ENCODE peak calls at places on chromosomes 3 and 15, in ten cellular contexts. P is left lung, D is cardiac muscle cell, T is hepatocyte, N is mammary epithelial cell, V is small intestine, Y is fibroblast of lung, W is GM23338, F is GM23248, M is suprapubic skin. J is an unnamed sample.
A peak's percentile ranks its signal among the peaks of the same experiment; 100 is the strongest.

GRCh38 chr3:126129408-126129891 is 45.5 kb upstream of the SLC41A3 start:
- DNase-seq in Y (peak; percentile 9), D (no peak), V (no peak), M (peak; percentile 80), W (no peak), T (no peak), N (peak; percentile 56), P (peak; percentile 73), F (peak; percentile 26), J (no peak)

GRCh38 chr3:194381460-194381875 is 11.9 kb upstream of the LRRC15 start:
- DNase-seq in M (peak; percentile 61), W (no peak), N (peak; percentile 12), D (no peak), P (no peak), T (no peak), V (no peak), F (no peak), Y (no peak), J (no peak)

GRCh38 chr15:92142242-92143232 is 251.1 kb upstream of the ST8SIA2 start:
- DNase-seq in F (no peak), D (peak; percentile 73), T (no peak), Y (no peak), W (no peak), M (no peak), N (no peak), P (no peak), V (no peak), J (peak; percentile 16)

GRCh38 chr3:58004972-58005371 is 3.2 kb upstream of the FLNB start:
- DNase-seq in T (no peak), F (peak; percentile 77), P (no peak), W (no peak), V (peak; percentile 52), M (no peak), Y (peak; percentile 59), D (no peak), N (peak; percentile 91), J (no peak)

GRCh38 chr3:188146219-188146618 is 7.7 kb upstream of the LPP start:
- DNase-seq in F (no peak), W (no peak), M (no peak), Y (no peak), P (no peak), N (no peak), D (no peak), T (no peak), V (no peak), J (no peak)

GRCh38 chr3:151675858-151676615 is 57.7 kb upstream of the AADACL2 start:
- DNase-seq in V (no peak), P (no peak), N (no peak), T (no peak), W (no peak), D (no peak), F (peak; percentile 28), M (no peak), Y (no peak), J (no peak)

GRCh38 chr3:195870442-195870841 is 37.9 kb downstream of the TNK2 start:
- DNase-seq in T (no peak), N (peak; percentile 67), W (no peak), M (no peak), Y (no peak), V (peak; percentile 71), D (no peak), F (peak; percentile 44), P (no peak), J (no peak)

GRCh38 chr3:129383292-129383860 is 45.1 kb downstream of the EFCAB12 start:
- DNase-seq in F (peak; percentile 82), W (peak; percentile 89), D (peak; percentile 77), Y (peak; percentile 70), V (peak; percentile 60), P (peak; percentile 52), T (peak; percentile 78), M (no peak), N (peak; percentile 49), J (peak; percentile 85)

GRCh38 chr3:9175421-9175820 is 74.0 kb downstream of the SRGAP3 start:
- DNase-seq in P (no peak), T (no peak), W (no peak), V (no peak), D (no peak), M (no peak), N (peak; percentile 85), F (peak; percentile 13), Y (no peak), J (no peak)

GRCh38 chr3:148930785-148931184 is 60.6 kb upstream of the GYG1 start:
- DNase-seq in N (no peak), F (peak; percentile 73), V (no peak), P (no peak), W (no peak), Y (peak; percentile 32), M (no peak), T (no peak), D (no peak), J (no peak)

GRCh38 chr3:183507551-183507950 is 48.0 kb downstream of the KLHL6 start:
- DNase-seq in M (no peak), P (no peak), D (no peak), N (no peak), W (no peak), V (no peak), F (no peak), Y (no peak), T (no peak), J (no peak)

GRCh38 chr3:183548262-183548769 is 7.2 kb downstream of the KLHL6 start:
- DNase-seq in V (peak; percentile 98), W (peak; percentile 79), P (no peak), M (no peak), Y (peak; percentile 6), D (no peak), N (peak; percentile 88), F (peak; percentile 82), T (peak; percentile 84), J (no peak)

GRCh38 chr15:77988386-77989301 is 88.9 kb downstream of the TBC1D2B start:
- DNase-seq in V (no peak), D (no peak), M (no peak), F (no peak), Y (no peak), T (no peak), P (peak; percentile 28), W (no peak), N (no peak), J (no peak)

GRCh38 chr15:57054351-57054750 is 135.9 kb downstream of the TCF12 start:
- DNase-seq in D (no peak), N (no peak), M (no peak), Y (no peak), F (no peak), V (peak; percentile 22), P (no peak), W (no peak), T (no peak), J (no peak)

DNA sequence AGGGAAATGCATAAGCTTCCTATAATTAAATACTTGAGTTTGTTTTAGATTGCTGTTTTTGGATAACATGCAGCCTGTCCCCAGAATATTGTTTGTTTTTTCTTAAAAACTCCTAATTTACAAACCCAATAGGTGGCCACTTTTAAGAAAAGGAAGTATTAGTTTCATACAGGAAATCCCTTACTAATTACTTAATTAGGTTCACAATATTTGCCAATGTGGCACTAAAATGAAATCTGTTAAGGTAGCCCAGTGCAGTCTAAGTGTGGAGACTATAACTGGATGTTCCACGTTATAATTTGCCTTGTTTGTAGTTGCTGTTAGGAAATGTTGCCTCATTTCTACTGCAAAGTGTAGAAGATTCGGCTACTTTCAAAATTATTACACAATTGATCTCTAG is 195.8 kb downstream of the BBX start:
- DNase-seq in Y (no peak), M (no peak), D (no peak), F (no peak), N (no peak), P (no peak), V (no peak), T (no peak), W (no peak), J (no peak)
- H3K4me3 ChIP-seq in Y (no peak overlapping the region), M (no peak overlapping the region), D (no peak overlapping the region), F (no peak overlapping the region), N (no peak overlapping the region), P (no peak overlapping the region), V (no peak overlapping the region), T (no peak overlapping the region), W (no peak overlapping the region), J (no peak overlapping the region)

DNA sequence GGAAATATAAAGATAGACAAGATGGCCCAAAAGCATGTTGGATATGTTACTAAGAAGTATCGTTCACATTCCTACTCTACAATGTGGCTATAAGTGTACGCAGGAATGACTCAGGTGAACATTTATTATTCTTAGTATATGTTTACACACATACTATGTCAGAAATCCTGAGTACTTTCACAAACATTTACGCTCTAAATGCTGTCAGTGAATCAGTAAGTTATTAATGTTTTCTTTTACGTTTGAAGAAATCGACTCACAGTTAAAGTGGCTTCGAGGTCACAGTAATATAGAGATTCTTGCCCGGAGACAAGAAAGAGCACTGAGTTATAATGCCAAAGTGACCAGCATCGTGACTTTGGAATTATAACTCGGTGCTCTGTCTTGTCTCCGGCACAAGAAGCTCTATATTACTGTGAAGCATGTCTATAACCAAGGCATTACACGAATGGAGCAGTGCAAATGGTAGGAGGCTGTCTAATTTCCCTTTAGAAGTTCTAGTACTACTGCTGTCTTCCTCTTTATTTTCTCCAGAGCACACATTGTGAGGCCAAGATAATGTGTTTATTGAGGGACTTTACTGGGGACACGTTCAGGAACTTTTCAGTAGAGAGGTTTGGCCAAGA is 61.8 kb upstream of the P3H2 start:
- DNase-seq in N (no peak), F (peak; percentile 23), V (no peak), Y (peak; percentile 56), W (no peak), M (no peak), P (no peak), T (no peak), D (no peak), J (no peak)
- H3K4me1 ChIP-seq in N (peaks cover 33% of the 10 kb centered on the region), F (peaks cover 51% of the 10 kb centered on the region), V (no peaks in the 10 kb centered on the region), Y (peaks cover 17% of the 10 kb centered on the region), W (no peaks in the 10 kb centered on the region), M (no peaks in the 10 kb centered on the region), P (no peaks in the 10 kb centered on the region), T (no peaks in the 10 kb centered on the region), D (peaks cover 11% of the 10 kb centered on the region), J (peaks cover 6% of the 10 kb centered on the region)

DNA sequence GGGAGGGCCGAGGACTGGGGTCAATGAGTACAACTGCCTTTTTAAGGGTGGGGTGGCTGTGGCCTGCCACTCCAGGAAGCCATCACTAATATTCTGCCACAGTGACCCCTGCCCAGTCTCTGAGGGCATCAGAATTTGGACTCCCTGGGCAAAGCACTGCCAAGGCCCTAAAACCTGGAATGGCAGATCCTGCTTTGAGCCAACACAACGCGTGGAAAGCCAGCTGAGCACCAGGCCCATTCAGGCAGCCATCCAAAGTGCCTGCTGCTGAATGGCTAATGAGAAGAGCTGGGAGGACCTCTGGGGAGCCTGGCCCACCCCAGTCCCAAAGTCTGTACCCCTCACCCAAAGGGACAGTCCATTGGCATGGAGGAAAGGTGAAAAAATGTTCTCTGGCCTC is 5.0 kb downstream of the TWF2 start:
- DNase-seq in P (no peak), D (no peak), W (no peak), M (no peak), N (no peak), V (no peak), F (no peak), Y (no peak), T (no peak), J (no peak)
- H3K27ac ChIP-seq in P (no peak overlapping the region), D (no peak overlapping the region), W (no peak overlapping the region), M (no peak overlapping the region), N (no peak overlapping the region), V (no peak overlapping the region), F (no peak overlapping the region), Y (no peak overlapping the region), T (no peak overlapping the region), J (no peak overlapping the region)

DNA sequence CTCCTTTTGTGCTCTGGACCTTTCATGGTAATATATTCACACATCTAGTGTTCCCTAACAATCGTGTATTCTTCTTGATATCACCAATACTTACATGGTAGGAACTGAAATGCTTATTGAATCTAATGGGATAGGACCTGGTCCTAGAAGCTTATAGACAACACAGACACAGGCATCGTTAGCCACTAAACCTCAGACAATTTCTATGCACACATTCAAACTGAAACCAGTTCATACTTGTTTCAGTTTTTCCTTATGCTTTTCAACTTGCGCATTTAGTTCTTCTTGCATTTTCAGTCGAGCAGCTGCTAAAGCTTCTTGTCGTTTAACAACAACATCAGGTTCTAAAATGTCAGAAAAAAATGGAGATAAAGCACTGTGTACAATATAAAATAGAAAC is 2.3 kb downstream of the SELENOS start:
- DNase-seq in N (no peak), Y (no peak), F (no peak), T (no peak), M (no peak), W (no peak), P (no peak), D (no peak), V (no peak), J (no peak)
- H3K4me3 ChIP-seq in N (no peak overlapping the region), Y (no peak overlapping the region), F (no peak overlapping the region), T (no peak overlapping the region), M (no peak overlapping the region), W (no peak overlapping the region), P (no peak overlapping the region), D (no peak overlapping the region), V (no peak overlapping the region), J (no peak overlapping the region)